ENCODE peak calls at places on chromosome 6, in seven cellular contexts. T is prostate gland, Z is body of pancreas, Y is lower lobe of right lung, R is BJ, U is fibroblast of pulmonary artery, N is upper lobe of right lung. C is an unnamed sample.

GRCh38 chr6:24127316-24127715 is 1.3 kb downstream of the NRSN1 start:
- DNase-seq in U (no peak), Z (no peak), N (no peak), R (no peak), Y (no peak), T (no peak), C (no peak)

GRCh38 chr6:16555550-16555949 is 205.7 kb downstream of the ATXN1 start:
- DNase-seq in Z (no peak), U (no peak), Y (no peak), R (no peak), N (no peak), T (no peak), C (no peak)

GRCh38 chr6:154429711-154430110 is 73.1 kb upstream of the IPCEF1 start:
- DNase-seq in Z (no peak), R (no peak), T (no peak), Y (no peak), N (no peak), U (no peak), C (no peak)

GRCh38 chr6:3664641-3665041 is 86.9 kb downstream of the PXDC1 start:
- DNase-seq in T (peak), N (no peak), Y (no peak), R (no peak), U (peak), Z (no peak), C (no peak)

GRCh38 chr6:80132942-80133517 is 26.6 kb downstream of the BCKDHB start:
- DNase-seq in Z (peak), R (no peak), Y (peak), U (peak), T (peak), N (no peak), C (no peak)

GRCh38 chr6:27630727-27631613 is 158.1 kb upstream of the ZNF184 start:
- DNase-seq in Y (no peak), N (peak), Z (no peak), T (peak), R (no peak), U (peak), C (no peak)

GRCh38 chr6:57262491-57262890 is 40.4 kb upstream of the RAB23 start:
- DNase-seq in U (no peak), T (no peak), N (no peak), Z (peak), Y (no peak), R (no peak), C (no peak)

GRCh38 chr6:17917837-17918763 is 69.3 kb downstream of the KIF13A start:
- DNase-seq in U (no peak), Y (no peak), N (no peak), R (no peak), Z (no peak), T (no peak), C (no peak)

GRCh38 chr6:158784505-158784904 is 34.7 kb downstream of the EZR start:
- DNase-seq in U (peak), R (no peak), T (no peak), Z (no peak), Y (no peak), N (no peak), C (no peak)

GRCh38 chr6:35014341-35014740 is 125.3 kb downstream of the ANKS1A start:
- DNase-seq in R (no peak), N (no peak), U (no peak), Y (no peak), Z (no peak), T (no peak), C (no peak)

GRCh38 chr6:26183581-26184408 is 96.6 kb downstream of the HFE start:
- DNase-seq in N (peak), T (peak), Y (peak), Z (peak), U (peak), R (peak), C (peak)

GRCh38 chr6:151647871-151648639 is 154.2 kb downstream of the CCDC170 start:
- DNase-seq in U (peak), N (no peak), Y (no peak), T (no peak), R (no peak), Z (no peak), C (no peak)

GRCh38 chr6:15026832-15027231 is 219.0 kb upstream of the JARID2 start:
- DNase-seq in N (no peak), Y (no peak), R (no peak), Z (peak), T (peak), U (peak), C (peak)

GRCh38 chr6:63525186-63525878 is 46.9 kb upstream of the LOC128125822 start:
- DNase-seq in Y (no peak), R (no peak), T (no peak), N (no peak), Z (no peak), U (no peak), C (no peak)

GRCh38 chr6:30076333-30076732 is 764 bp upstream of the RNF39 start:
- DNase-seq in Y (no peak), U (no peak), R (no peak), N (no peak), Z (no peak), T (no peak), C (no peak)

GRCh38 chr6:42260424-42260888 is 42.8 kb upstream of the MRPS10 start:
- DNase-seq in T (no peak), R (no peak), Y (no peak), Z (no peak), U (no peak), N (no peak), C (no peak)

GRCh38 chr6:16769131-16769985 is 8.1 kb upstream of the ATXN1 start:
- DNase-seq in T (peak), Z (peak), Y (no peak), N (no peak), U (peak), R (peak), C (peak)

GRCh38 chr6:115914098-115914497 is 146.6 kb downstream of the FRK start:
- DNase-seq in R (no peak), T (no peak), Y (no peak), Z (no peak), U (peak), N (no peak), C (no peak)

GRCh38 chr6:156190270-156190669 is 586.9 kb upstream of the ARID1B start:
- DNase-seq in R (no peak), Y (no peak), U (no peak), N (no peak), Z (no peak), T (no peak), C (no peak)

GRCh38 chr6:159065091-159065490 is 20.3 kb upstream of the TAGAP start:
- DNase-seq in T (no peak), N (no peak), U (no peak), Y (no peak), Z (no peak), R (no peak), C (no peak)

GRCh38 chr6:1700283-1700967 is 90.7 kb downstream of the FOXC1 start:
- DNase-seq in U (no peak), Z (no peak), T (no peak), Y (no peak), N (no peak), R (no peak), C (no peak)

DNA sequence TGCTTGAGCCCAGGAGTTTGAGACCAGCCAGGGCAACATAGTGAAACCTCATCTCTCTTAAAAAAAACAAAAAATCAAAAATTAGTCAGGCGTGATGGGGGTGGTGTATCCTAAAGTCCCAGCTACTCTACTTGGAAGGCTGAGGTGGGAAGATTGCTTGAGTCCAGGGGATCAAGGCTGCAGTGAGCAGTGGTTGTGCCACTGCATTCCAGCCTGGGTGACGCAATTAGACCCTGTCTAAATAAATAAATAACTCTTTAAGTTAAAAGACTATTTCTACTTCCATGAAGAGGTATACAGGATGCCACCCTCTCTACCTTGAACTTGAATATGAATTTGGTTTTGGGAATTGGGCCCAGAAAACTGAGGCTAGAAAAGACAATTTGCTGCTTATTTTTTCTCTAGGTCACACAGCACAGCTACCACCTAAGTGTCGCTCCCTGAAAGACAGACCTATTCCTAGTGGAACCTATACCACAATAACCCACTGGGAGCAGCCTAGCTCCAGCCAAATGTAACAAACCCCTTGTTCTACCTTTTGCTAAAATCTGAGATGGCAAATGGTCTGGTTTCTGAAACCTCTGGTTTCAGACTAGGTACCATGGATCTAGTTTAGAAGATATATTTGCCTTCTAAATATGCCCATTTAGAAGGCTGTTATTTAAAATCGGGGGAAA is 35.2 kb downstream of the HMGCLL1 start:
- DNase-seq in Z (no peak), T (no peak), N (no peak), R (no peak), Y (no peak), U (no peak), C (no peak)
- TF ChIP-seq CTCF in Z (no peak), T (no peak), N (no peak), R (no peak), Y (no peak), U (no peak), C (no peak)

DNA sequence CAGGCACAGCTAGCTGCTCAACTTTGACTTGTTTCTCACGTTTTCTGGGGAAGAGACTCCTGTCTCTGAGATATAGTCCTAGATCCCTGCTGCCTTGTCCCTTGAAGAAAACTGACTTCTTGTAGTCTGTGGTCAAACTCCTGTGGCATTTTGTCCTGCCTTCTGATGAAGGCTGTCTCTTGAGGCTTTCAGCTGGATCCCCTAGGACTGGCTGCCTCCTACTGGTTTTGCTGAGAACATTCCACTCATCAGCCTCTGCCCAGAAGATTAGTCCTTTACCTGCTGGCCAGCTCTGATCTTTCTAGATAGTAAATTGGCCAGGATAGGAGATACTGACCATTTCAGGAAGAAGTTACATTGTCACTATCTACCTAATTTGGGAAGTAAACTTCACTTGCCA is 71.9 kb upstream of the CNR1 start:
- DNase-seq in N (no peak), Y (no peak), U (peak), R (no peak), T (no peak), Z (peak), C (no peak)
- TF ChIP-seq CTCF in N (peak), Y (peak), U (no peak), R (peak), T (no peak), Z (no peak), C (no peak)

GRCh38 chr6:149648148-149649145 is at the start of gene KATNA1:
- DNase-seq in U (peak), T (peak), N (peak), R (peak), Z (peak), Y (peak), C (peak)

GRCh38 chr6:149646599-149646998 is 1.9 kb downstream of the KATNA1 start:
- DNase-seq in Y (no peak), N (no peak), R (no peak), Z (no peak), T (no peak), U (no peak), C (no peak)

GRCh38 chr6:149651056-149651455 is 2.5 kb upstream of the KATNA1 start:
- DNase-seq in Z (no peak), T (no peak), N (no peak), R (no peak), U (no peak), Y (no peak), C (no peak)
- TF ChIP-seq CTCF in Z (no peak), T (no peak), N (no peak), R (no peak), U (no peak), Y (no peak), C (no peak)

GRCh38 chr6:105363100-105363754 is 39.7 kb downstream of the PREP start:
- DNase-seq in N (no peak), Y (no peak), Z (no peak), T (no peak), U (peak), R (no peak), C (no peak)
- TF ChIP-seq CTCF in N (peak), Y (no peak), Z (no peak), T (peak), U (peak), R (peak), C (peak)

GRCh38 chr6:12485837-12486236 is 195.7 kb downstream of the EDN1 start:
- DNase-seq in Z (no peak), T (no peak), R (no peak), N (no peak), Y (no peak), U (no peak), C (no peak)
- TF ChIP-seq CTCF in Z (no peak), T (no peak), R (no peak), N (no peak), Y (no peak), U (no peak), C (no peak)